ENCODE peak calls at places on chromosome 18, in four cellular contexts. J is HepG2; D is mucosa of descending colon; M is CD8-positive, alpha-beta memory T cell. F is an unnamed sample.
A peak's percentile ranks its signal among the peaks of the same experiment; 100 is the strongest.

GRCh38 chr18:79616651-79617518 is 62.7 kb upstream of the CTDP1 start:
- DNase-seq in M (no peak), J (no peak), D (peak; percentile 41), F (no peak)

GRCh38 chr18:47871288-47871687 is 59.2 kb downstream of the SMAD2 start:
- DNase-seq in J (peak; percentile 33), M (no peak), D (no peak), F (no peak)

GRCh38 chr18:21218862-21219261 is 23.2 kb upstream of the GREB1L start:
- DNase-seq in M (no peak), D (no peak), J (no peak), F (peak; percentile 34)

GRCh38 chr18:25310045-25310444 is 41.9 kb downstream of the ZNF521 start:
- DNase-seq in J (no peak), M (no peak), D (no peak), F (no peak)

GRCh38 chr18:24427484-24427883 is 1.0 kb downstream of the IMPACT start:
- DNase-seq in J (no peak), D (no peak), M (no peak), F (peak; percentile 29)

GRCh38 chr18:76691800-76692199 is 130.6 kb upstream of the ZNF236 start:
- DNase-seq in J (no peak), M (no peak), D (no peak), F (no peak)

GRCh38 chr18:26480897-26481795 is 67.2 kb downstream of the KCTD1 start:
- DNase-seq in M (no peak), D (no peak), J (peak; percentile 5), F (no peak)

GRCh38 chr18:79640875-79641274 is 38.7 kb upstream of the CTDP1 start:
- DNase-seq in M (no peak), J (no peak), D (no peak), F (no peak)

GRCh38 chr18:27843783-27844415 is 333.0 kb downstream of the CDH2 start:
- DNase-seq in D (no peak), M (no peak), J (no peak), F (no peak)

GRCh38 chr18:70216788-70217187 is 11.3 kb upstream of the RTTN start:
- DNase-seq in D (no peak), M (no peak), J (no peak), F (no peak)

GRCh38 chr18:69648486-69648885 is 247.8 kb downstream of the DOK6 start:
- DNase-seq in D (no peak), M (no peak), J (peak; percentile 6), F (no peak)

GRCh38 chr18:63155910-63156773 is 163.4 kb downstream of the BCL2 start:
- DNase-seq in M (no peak), J (no peak), D (no peak), F (no peak)

GRCh38 chr18:49476664-49477411 is 10.2 kb downstream of the C18orf32 start:
- DNase-seq in D (no peak), M (no peak), J (no peak), F (no peak)

GRCh38 chr18:31241900-31242409 is 76.0 kb upstream of the DSG1 start:
- DNase-seq in J (peak; percentile 98), D (peak; percentile 60), M (no peak), F (peak; percentile 26)

GRCh38 chr18:23106575-23106974 is 28.7 kb upstream of the CABLES1 start:
- DNase-seq in J (peak; percentile 78), M (no peak), D (peak; percentile 75), F (no peak)

GRCh38 chr18:10135302-10135926 is 221.6 kb downstream of the VAPA start:
- DNase-seq in M (no peak), J (no peak), D (no peak), F (no peak)

GRCh38 chr18:62361288-62361687 is 36.2 kb downstream of the TNFRSF11A start:
- DNase-seq in J (no peak), D (no peak), M (no peak), F (no peak)

GRCh38 chr18:5431836-5432575 is 111.8 kb downstream of the EPB41L3 start:
- DNase-seq in D (no peak), M (no peak), J (no peak), F (no peak)

GRCh38 chr18:7778181-7778580 is 211.1 kb downstream of the PTPRM start:
- DNase-seq in M (no peak), D (no peak), J (no peak), F (no peak)

GRCh38 chr18:7272268-7273049 is 41.6 kb downstream of the LRRC30 start:
- DNase-seq in J (peak; percentile 55), D (no peak), M (no peak), F (peak; percentile 77)

GRCh38 chr18:67425724-67426123 is 90.8 kb downstream of the DSEL start:
- DNase-seq in D (no peak), M (no peak), J (no peak), F (no peak)

GRCh38 chr18:22559414-22560282 is 141.9 kb upstream of the CTAGE1 start:
- DNase-seq in D (peak; percentile 61), M (no peak), J (peak; percentile 35), F (peak; percentile 78)

GRCh38 chr18:47215554-47216138 is 35.8 kb downstream of the SKOR2 start:
- DNase-seq in M (no peak), D (no peak), J (peak; percentile 44), F (peak; percentile 13)

GRCh38 chr18:27713037-27713726 is 463.7 kb downstream of the CDH2 start:
- DNase-seq in M (no peak), J (no peak), D (no peak), F (no peak)

GRCh38 chr18:32138332-32138731 is 46.7 kb downstream of the RNF138 start:
- DNase-seq in D (no peak), M (no peak), J (no peak), F (no peak)

GRCh38 chr18:8508320-8508719 is 100.9 kb upstream of the RAB12 start:
- DNase-seq in D (no peak), M (no peak), J (no peak), F (no peak)

GRCh38 chr18:63421514-63421913 is 762 bp downstream of the VPS4B start:
- DNase-seq in J (no peak), D (no peak), M (no peak), F (no peak)

GRCh38 chr18:32701288-32701687 is 71.5 kb downstream of the KLHL14 start:
- DNase-seq in D (no peak), J (no peak), M (no peak), F (no peak)

GRCh38 chr18:63879684-63880083 is 7.8 kb upstream of the SERPINB2 start:
- DNase-seq in M (no peak), J (no peak), D (no peak), F (no peak)

GRCh38 chr18:58671941-58672565 is 788 bp downstream of the MALT1 start:
- DNase-seq in D (no peak), J (no peak), M (no peak), F (no peak)

GRCh38 chr18:79458131-79458838 is 62.6 kb downstream of the NFATC1 start:
- DNase-seq in J (peak; percentile 43), M (no peak), D (no peak), F (peak; percentile 72)

GRCh38 chr18:31356025-31356424 is 20.6 kb upstream of the DSG4 start:
- DNase-seq in M (no peak), D (no peak), J (no peak), F (no peak)

GRCh38 chr18:24990548-24991219 is 361.3 kb downstream of the ZNF521 start:
- DNase-seq in J (no peak), M (no peak), D (no peak), F (no peak)

GRCh38 chr18:12559319-12559718 is 98.6 kb downstream of the SPIRE1 start:
- DNase-seq in J (no peak), M (no peak), D (no peak), F (no peak)

GRCh38 chr18:74173434-74173750 is 25.1 kb downstream of the TIMM21 start:
- DNase-seq in M (no peak), J (no peak), D (no peak), F (no peak)

GRCh38 chr18:74166397-74166796 is 18.1 kb downstream of the TIMM21 start:
- DNase-seq in D (no peak), J (peak; percentile 14), M (no peak), F (no peak)

GRCh38 chr18:74175658-74176057 is 27.3 kb downstream of the TIMM21 start:
- DNase-seq in D (no peak), J (no peak), M (no peak), F (no peak)

GRCh38 chr18:74172697-74173433 is 24.5 kb downstream of the TIMM21 start:
- DNase-seq in J (no peak), M (no peak), D (no peak), F (no peak)

DNA sequence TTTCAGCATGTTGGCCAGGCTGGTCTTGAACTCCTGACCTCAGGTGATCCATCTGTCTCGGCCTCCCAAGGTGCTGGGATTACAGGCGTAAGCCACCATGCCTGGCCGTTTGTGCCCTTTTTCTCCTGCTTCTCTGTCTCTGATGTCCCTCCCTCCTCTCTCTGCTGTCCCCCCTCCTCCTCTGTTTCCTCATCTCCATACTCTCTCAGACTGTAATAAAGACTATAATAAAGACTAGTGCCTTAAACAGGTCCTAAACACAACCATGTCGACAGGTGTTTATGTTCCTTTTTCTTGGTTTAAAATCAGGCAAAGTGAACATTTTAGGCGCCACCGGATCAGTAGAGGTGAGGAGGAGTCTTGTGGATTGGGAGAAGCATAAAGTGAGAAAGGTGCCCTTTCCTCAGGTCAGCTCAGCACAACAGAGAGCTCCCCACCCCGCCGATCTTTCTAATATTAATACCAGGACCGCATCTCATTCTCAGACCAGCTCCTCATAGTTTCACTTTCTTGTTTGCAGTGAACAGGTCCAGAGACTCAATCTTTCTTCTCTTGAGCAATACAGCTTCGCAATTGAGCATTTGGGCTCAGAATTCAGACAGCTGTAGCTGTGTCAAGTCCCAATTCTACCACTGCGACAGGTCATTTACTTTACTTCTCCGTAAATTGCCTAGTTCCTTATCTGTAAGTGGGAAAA is 23.7 kb downstream of the TIMM21 start:
- DNase-seq in D (no peak), J (no peak), M (no peak), F (no peak)
- H3K4me3 ChIP-seq in D (no peak overlapping the region), J (peak overlapping the region; percentile 22), M (no peak overlapping the region), F (no peak overlapping the region)

GRCh38 chr18:55264108-55264507 is 304.8 kb upstream of the CCDC68 start:
- DNase-seq in D (no peak), J (no peak), M (no peak), F (no peak)
- H3K36me3 ChIP-seq in D (no peaks in the 10 kb centered on the region), J (no peaks in the 10 kb centered on the region), M (no peaks in the 10 kb centered on the region), F (peaks cover 1% of the 10 kb centered on the region)

DNA sequence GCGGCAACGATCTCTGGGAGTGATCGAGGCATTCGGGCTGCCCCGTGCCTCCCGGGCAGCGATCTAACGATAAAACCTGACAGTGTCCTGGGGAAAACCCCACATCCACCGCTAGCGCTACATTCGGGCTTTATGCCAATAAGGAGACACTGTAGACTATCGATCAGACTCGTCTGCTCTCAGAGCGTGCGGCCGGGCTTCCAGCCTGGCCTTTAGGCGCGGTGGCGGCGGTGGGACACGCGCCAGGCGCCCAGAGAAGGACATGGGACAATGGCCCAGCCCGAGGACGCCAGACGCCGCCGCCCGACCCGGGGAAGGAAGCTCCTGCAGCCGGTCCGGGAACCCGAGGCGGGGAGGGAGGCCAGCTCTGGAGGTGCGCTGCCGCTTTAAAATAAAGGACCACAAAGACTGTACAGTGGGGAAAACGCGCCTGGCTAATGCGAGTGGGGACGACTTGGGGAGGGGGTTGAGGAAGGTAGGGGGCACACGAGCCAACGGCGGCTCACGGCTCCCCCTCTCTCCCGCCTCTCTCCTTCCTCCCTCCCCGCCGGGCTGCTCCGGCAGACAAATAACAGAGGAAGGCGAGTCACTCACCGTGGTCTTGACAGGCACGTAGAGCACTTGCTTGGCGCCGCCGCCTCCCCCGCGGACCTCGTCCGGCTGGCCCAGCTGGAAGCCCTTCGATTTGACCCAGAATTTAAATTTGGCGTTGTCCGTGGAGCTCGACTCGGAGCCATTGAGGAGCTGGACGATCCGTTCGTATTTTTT is 2.1 kb downstream of the NOL4 start:
- DNase-seq in J (no peak), D (peak; percentile 56), M (no peak), F (peak; percentile 72)
- H3K4me3 ChIP-seq in J (peak overlapping the region; percentile 52), D (no peak overlapping the region), M (no peak overlapping the region), F (peak overlapping the region; percentile 62)

GRCh38 chr18:2920027-2920426 is 73.2 kb downstream of the EMILIN2 start:
- DNase-seq in J (no peak), M (no peak), D (no peak), F (peak; percentile 34)
- H3K36me3 ChIP-seq in J (peaks cover 40% of the 10 kb centered on the region), M (peaks cover 71% of the 10 kb centered on the region), D (no peaks in the 10 kb centered on the region), F (peaks cover 11% of the 10 kb centered on the region)

F was measured in H7.